ENCODE peak calls at places on chromosomes 12 and 14, in five cellular contexts. E, Q, F, H and B are unnamed samples.
A peak's percentile ranks its signal among the peaks of the same experiment; 100 is the strongest.

GRCh38 chr14:37623552-37623951 is 28.1 kb downstream of the TTC6 start:
- DNase-seq in E (peak; percentile 90), F (no peak), H (no peak), Q (no peak), B (no peak)

GRCh38 chr14:38522724-38523123 is 266.8 kb upstream of the CLEC14A start:
- DNase-seq in Q (no peak), H (no peak), E (no peak), F (no peak), B (peak; percentile 32)

GRCh38 chr12:62625238-62625637 is 158.6 kb downstream of the MON2 start:
- DNase-seq in E (peak; percentile 20), H (no peak), Q (no peak), F (no peak), B (no peak)

GRCh38 chr14:60721331-60722162 is 2.6 kb downstream of the SIX4 start:
- DNase-seq in Q (peak; percentile 88), E (peak; percentile 47), F (peak; percentile 24), H (peak; percentile 51), B (peak; percentile 39)

GRCh38 chr12:94982456-94982855 is 21.0 kb downstream of the NDUFA12 start:
- DNase-seq in H (no peak), E (no peak), F (no peak), Q (no peak), B (no peak)

GRCh38 chr12:110546339-110546738 is 36.8 kb downstream of the PPTC7 start:
- DNase-seq in F (no peak), H (no peak), E (peak; percentile 66), Q (no peak), B (no peak)

GRCh38 chr14:34354556-34354955 is 107.5 kb downstream of the SPTSSA start:
- DNase-seq in E (no peak), F (no peak), Q (no peak), H (no peak), B (no peak)

GRCh38 chr12:31393004-31393550 is 67.1 kb upstream of the SINHCAF start:
- DNase-seq in H (no peak), E (no peak), F (no peak), Q (no peak), B (no peak)

GRCh38 chr14:103418508-103418818 is 33.2 kb downstream of the MARK3 start:
- DNase-seq in F (no peak), Q (no peak), H (no peak), E (peak; percentile 66), B (no peak)

GRCh38 chr12:30813741-30814687 is 59.3 kb upstream of the CAPRIN2 start:
- DNase-seq in E (no peak), F (no peak), H (no peak), Q (no peak), B (no peak)

GRCh38 chr12:17478908-17479673 is 610.9 kb downstream of the RERGL start:
- DNase-seq in F (no peak), H (no peak), E (no peak), Q (no peak), B (peak; percentile 37)

GRCh38 chr12:55619352-55620138 is 17.1 kb upstream of the OR10P1 start:
- DNase-seq in H (peak; percentile 58), E (peak; percentile 94), Q (no peak), F (peak; percentile 53), B (no peak)

GRCh38 chr12:107296681-107297086 is 203.3 kb upstream of the CRY1 start:
- DNase-seq in Q (no peak), H (no peak), E (no peak), F (no peak), B (no peak)

GRCh38 chr14:91354221-91354916 is 63.3 kb downstream of the CCDC88C start:
- DNase-seq in Q (no peak), E (no peak), H (no peak), F (no peak), B (peak; percentile 16)

GRCh38 chr14:47269788-47270492 is 405.5 kb downstream of the MDGA2 start:
- DNase-seq in Q (no peak), F (no peak), H (no peak), E (peak; percentile 22), B (no peak)

GRCh38 chr14:88286309-88286708 is 36.8 kb downstream of the KCNK10 start:
- DNase-seq in Q (no peak), H (no peak), F (no peak), E (no peak), B (no peak)

GRCh38 chr12:34291001-34291400 is 268.7 kb downstream of the ALG10 start:
- DNase-seq in E (no peak), H (no peak), Q (peak; percentile 55), F (no peak), B (peak; percentile 39)

GRCh38 chr14:73759183-73759713 is 45.1 kb upstream of the PNMA1 start:
- DNase-seq in Q (peak; percentile 91), E (no peak), F (peak; percentile 56), H (peak; percentile 67), B (peak; percentile 68)

GRCh38 chr12:22974865-22975264 is 349.9 kb downstream of the ETNK1 start:
- DNase-seq in Q (no peak), H (no peak), F (no peak), E (peak; percentile 81), B (no peak)

GRCh38 chr14:34324363-34324795 is 137.7 kb downstream of the SPTSSA start:
- DNase-seq in Q (no peak), H (no peak), E (peak; percentile 31), F (peak; percentile 3), B (no peak)

GRCh38 chr12:122203968-122204828 is 689 bp downstream of the B3GNT4 start:
- DNase-seq in H (no peak), F (no peak), Q (peak; percentile 78), E (no peak), B (no peak)

GRCh38 chr14:76720382-76720813 is 40.9 kb upstream of the VASH1 start:
- DNase-seq in H (peak; percentile 28), Q (no peak), F (no peak), E (no peak), B (no peak)

GRCh38 chr14:99224116-99224910 is 47.7 kb downstream of the BCL11B start:
- DNase-seq in E (no peak), Q (no peak), F (no peak), H (no peak), B (no peak)
- H3K36me3 ChIP-seq in E (no peaks in the 10 kb centered on the region), Q (no peaks in the 10 kb centered on the region), F (peaks cover 47% of the 10 kb centered on the region), H (no peaks in the 10 kb centered on the region), B (no peaks in the 10 kb centered on the region)

GRCh38 chr14:104714066-104714465 is 10.0 kb upstream of the ADSS1 start:
- DNase-seq in F (no peak), E (no peak), Q (no peak), H (no peak), B (no peak)
- H3K36me3 ChIP-seq in F (peaks cover 5% of the 10 kb centered on the region), E (peaks cover 78% of the 10 kb centered on the region), Q (no peaks in the 10 kb centered on the region), H (no peaks in the 10 kb centered on the region), B (no peaks in the 10 kb centered on the region)

DNA sequence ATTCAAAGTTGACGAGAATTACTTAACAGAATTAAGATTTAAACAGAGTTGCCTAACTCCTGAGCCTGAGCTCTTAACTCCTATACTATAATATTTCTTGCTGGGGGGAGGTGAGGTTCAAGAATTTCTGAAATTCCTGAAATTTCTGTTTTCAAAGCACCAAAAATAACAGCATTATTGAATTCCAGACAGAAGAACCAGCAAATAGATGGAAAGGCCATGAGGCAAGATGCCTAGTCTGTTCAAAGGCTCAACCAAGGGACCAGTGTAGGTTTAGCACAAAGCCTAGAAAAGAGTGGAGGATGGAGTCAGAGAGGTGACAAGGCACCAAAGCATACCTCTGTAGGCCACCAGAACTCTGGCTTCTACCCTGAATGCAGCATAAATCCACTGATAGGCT is 76.4 kb downstream of the PPP1R12A start:
- DNase-seq in H (no peak), Q (no peak), F (no peak), E (no peak), B (no peak)
- H3K36me3 ChIP-seq in H (no peaks in the 10 kb centered on the region), Q (no peaks in the 10 kb centered on the region), F (no peaks in the 10 kb centered on the region), E (no peaks in the 10 kb centered on the region), B (no peaks in the 10 kb centered on the region)

GRCh38 chr12:54280401-54281260 is at the start of gene HNRNPA1:
- DNase-seq in F (peak; percentile 99), E (peak; percentile 100), H (peak; percentile 97), Q (peak; percentile 94), B (no peak)

GRCh38 chr12:54286042-54286931 is 5.8 kb downstream of the HNRNPA1 start:
- DNase-seq in E (no peak), H (no peak), Q (no peak), F (no peak), B (no peak)

GRCh38 chr12:54279632-54280400 is at the start of gene CBX5:
- DNase-seq in E (peak; percentile 100), H (peak; percentile 100), F (peak; percentile 100), Q (peak; percentile 100), B (peak; percentile 99)

GRCh38 chr12:54285150-54286041 is 4.9 kb downstream of the HNRNPA1 start:
- DNase-seq in E (no peak), Q (no peak), H (no peak), F (no peak), B (no peak)

GRCh38 chr12:54282949-54283593 is 2.5 kb downstream of the HNRNPA1 start:
- DNase-seq in E (no peak), Q (peak; percentile 57), F (no peak), H (no peak), B (no peak)
- H3K36me3 ChIP-seq in E (peaks cover 64% of the 10 kb centered on the region), Q (peaks cover 5% of the 10 kb centered on the region), F (peaks cover 65% of the 10 kb centered on the region), H (peaks cover 9% of the 10 kb centered on the region), B (peaks cover 13% of the 10 kb centered on the region)

DNA sequence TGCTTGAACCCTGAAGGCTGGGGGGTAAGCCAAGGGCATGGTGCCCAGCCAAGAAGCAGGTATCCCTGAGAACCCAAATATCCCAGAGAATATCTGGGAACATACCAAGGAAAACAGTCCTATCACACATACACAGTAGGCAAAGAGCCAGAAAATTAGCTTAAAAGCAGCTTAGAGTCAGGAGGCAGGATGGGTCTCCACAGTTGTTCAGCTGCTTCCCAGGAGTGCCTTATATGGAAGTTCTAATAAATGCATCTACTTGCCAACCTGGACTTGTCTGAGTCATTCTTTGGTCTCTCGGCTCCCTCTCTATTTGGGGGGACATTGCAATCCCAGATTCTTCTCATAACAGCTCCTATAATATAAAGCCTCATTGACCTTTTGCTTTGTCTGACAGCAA is 9.0 kb upstream of the GPR135 start:
- DNase-seq in E (peak; percentile 48), Q (no peak), F (no peak), H (no peak), B (no peak)
- H3K36me3 ChIP-seq in E (peaks cover 49% of the 10 kb centered on the region), Q (no peaks in the 10 kb centered on the region), F (peaks cover 6% of the 10 kb centered on the region), H (no peaks in the 10 kb centered on the region), B (no peaks in the 10 kb centered on the region)

GRCh38 chr14:28652782-28653181 is 113.8 kb upstream of the FOXG1 start:
- DNase-seq in Q (no peak), H (no peak), F (no peak), E (no peak), B (no peak)

GRCh38 chr14:28656704-28657255 is 109.8 kb upstream of the FOXG1 start:
- DNase-seq in Q (no peak), E (no peak), F (no peak), H (no peak), B (no peak)

GRCh38 chr14:28651148-28651547 is 115.4 kb upstream of the FOXG1 start:
- DNase-seq in E (peak; percentile 9), Q (no peak), H (no peak), F (no peak), B (no peak)

GRCh38 chr14:28653521-28653920 is 113.1 kb upstream of the FOXG1 start:
- DNase-seq in Q (no peak), H (no peak), F (no peak), E (no peak), B (no peak)
- H3K36me3 ChIP-seq in Q (no peaks in the 10 kb centered on the region), H (no peaks in the 10 kb centered on the region), F (no peaks in the 10 kb centered on the region), E (no peaks in the 10 kb centered on the region), B (no peaks in the 10 kb centered on the region)

GRCh38 chr14:96536807-96537206 is 34.6 kb downstream of the PAPOLA start:
- DNase-seq in E (no peak), F (no peak), H (no peak), Q (no peak), B (no peak)
- H3K36me3 ChIP-seq in E (peaks cover 21% of the 10 kb centered on the region), F (peaks cover 11% of the 10 kb centered on the region), H (no peaks in the 10 kb centered on the region), Q (no peaks in the 10 kb centered on the region), B (peaks cover 46% of the 10 kb centered on the region)